ENCODE peak calls at places on chromosomes 4 and X, in six cellular contexts. A, C, X, Y, L and J are unnamed samples.
A peak's percentile ranks its signal among the peaks of the same experiment; 100 is the strongest.

GRCh38 chr4:38752393-38752961 is 30.3 kb downstream of the TLR10 start:
- DNase-seq in A (no peak), C (no peak), X (no peak), Y (no peak), L (no peak), J (no peak)

GRCh38 chrX:153526801-153527599 is 9.6 kb downstream of the ATP2B3 start:
- DNase-seq in A (no peak), C (no peak), X (no peak), Y (no peak), L (peak; percentile 92), J (no peak)

GRCh38 chr4:142265536-142265935 is 580.6 kb downstream of the INPP4B start:
- DNase-seq in A (no peak), C (peak; percentile 46), X (no peak), Y (no peak), L (no peak), J (no peak)

GRCh38 chr4:97720869-97721432 is 422.3 kb downstream of the STPG2 start:
- DNase-seq in A (no peak), C (no peak), X (no peak), Y (peak; percentile 11), L (peak; percentile 89), J (peak; percentile 13)

GRCh38 chrX:132401935-132402334 is 86.9 kb downstream of the MBNL3 start:
- DNase-seq in A (no peak), C (no peak), X (no peak), Y (no peak), L (no peak), J (no peak)

GRCh38 chrX:153623310-153624029 is 23.5 kb upstream of the DUSP9 start:
- DNase-seq in A (no peak), C (no peak), X (no peak), Y (no peak), L (no peak), J (no peak)

GRCh38 chr4:40446785-40447184 is 111.7 kb downstream of the CHRNA9 start:
- DNase-seq in A (no peak), C (no peak), X (no peak), Y (no peak), L (no peak), J (no peak)

GRCh38 chr4:188246488-188246887 is 107.2 kb downstream of the TRIML1 start:
- DNase-seq in A (no peak), C (peak; percentile 28), X (no peak), Y (no peak), L (no peak), J (no peak)

GRCh38 chrX:129654652-129655546 is at the start of gene APLN:
- DNase-seq in A (peak; percentile 64), C (peak; percentile 38), X (no peak), Y (no peak), L (peak; percentile 78), J (no peak)

GRCh38 chr4:112973897-112974296 is 75.6 kb upstream of the ANK2 start:
- DNase-seq in A (no peak), C (no peak), X (no peak), Y (no peak), L (peak; percentile 59), J (no peak)

GRCh38 chr4:106365613-106366012 is 3.0 kb downstream of the GIMD1 start:
- DNase-seq in A (no peak), C (peak; percentile 87), X (no peak), Y (no peak), L (no peak), J (no peak)

GRCh38 chr4:88522702-88523324 is 763 bp downstream of the PYURF start:
- DNase-seq in A (peak; percentile 68), C (peak; percentile 5), X (no peak), Y (no peak), L (peak; percentile 67), J (peak; percentile 9)

GRCh38 chr4:9996319-9997110 is 24.8 kb downstream of the SLC2A9 start:
- DNase-seq in A (no peak), C (no peak), X (no peak), Y (no peak), L (no peak), J (no peak)

GRCh38 chrX:40164751-40165150 is 67.0 kb upstream of the BCOR start:
- DNase-seq in A (no peak), C (no peak), X (no peak), Y (no peak), L (no peak), J (no peak)

GRCh38 chr4:148065069-148065468 is 333.2 kb downstream of the ARHGAP10 start:
- DNase-seq in A (no peak), C (no peak), X (no peak), Y (no peak), L (peak; percentile 24), J (no peak)

GRCh38 chrX:14039344-14039743 is 9.7 kb upstream of the GEMIN8 start:
- DNase-seq in A (peak; percentile 74), C (peak; percentile 20), X (peak; percentile 52), Y (no peak), L (peak; percentile 87), J (peak; percentile 46)

GRCh38 chr4:93467484-93468155 is 360.9 kb upstream of the ATOH1 start:
- DNase-seq in A (no peak), C (no peak), X (no peak), Y (no peak), L (peak; percentile 90), J (peak; percentile 46)

GRCh38 chr4:139501531-139502311 is 47.8 kb downstream of the RAB33B start:
- DNase-seq in A (no peak), C (no peak), X (no peak), Y (no peak), L (no peak), J (no peak)

GRCh38 chrX:16137416-16138107 is 14.2 kb downstream of the GRPR start:
- DNase-seq in A (no peak), C (no peak), X (no peak), Y (no peak), L (no peak), J (no peak)

GRCh38 chr4:946517-947471 is 14.5 kb downstream of the TMEM175 start:
- DNase-seq in A (no peak), C (no peak), X (no peak), Y (no peak), L (no peak), J (no peak)

GRCh38 chr4:38128478-38129451 is 168.6 kb downstream of the PTTG2 start:
- DNase-seq in A (peak; percentile 84), C (peak; percentile 40), X (peak; percentile 12), Y (no peak), L (no peak), J (no peak)

GRCh38 chrX:153974726-153975286 is 2.3 kb downstream of the TMEM187 start:
- DNase-seq in A (no peak), C (no peak), X (no peak), Y (no peak), L (no peak), J (no peak)

GRCh38 chr4:168560184-168560834 is 63.5 kb downstream of the PALLD start:
- DNase-seq in A (no peak), C (peak; percentile 3), X (no peak), Y (no peak), L (peak; percentile 80), J (peak; percentile 64)

GRCh38 chr4:127709456-127709855 is 20.7 kb upstream of the SLC25A31 start:
- DNase-seq in A (no peak), C (no peak), X (no peak), Y (no peak), L (no peak), J (no peak)

GRCh38 chr4:188986271-188986689 is 847.0 kb downstream of the TRIML1 start:
- DNase-seq in A (no peak), C (peak; percentile 86), X (no peak), Y (no peak), L (peak; percentile 49), J (peak; percentile 20)

GRCh38 chrX:18160369-18160768 is 60.3 kb downstream of the BEND2 start:
- DNase-seq in A (no peak), C (no peak), X (no peak), Y (no peak), L (peak; percentile 38), J (no peak)

GRCh38 chr4:87188063-87188462 is 32.4 kb downstream of the KLHL8 start:
- DNase-seq in A (no peak), C (peak; percentile 7), X (no peak), Y (no peak), L (no peak), J (peak; percentile 28)

GRCh38 chr4:153564630-153565525 is 98.7 kb downstream of the TMEM131L start:
- DNase-seq in A (no peak), C (peak; percentile 5), X (no peak), Y (no peak), L (peak; percentile 14), J (no peak)

GRCh38 chrX:139691843-139692505 is 16.0 kb downstream of the MCF2 start:
- DNase-seq in A (no peak), C (no peak), X (no peak), Y (no peak), L (no peak), J (no peak)

GRCh38 chr4:175469519-175469918 is 342.5 kb downstream of the GPM6A start:
- DNase-seq in A (no peak), C (peak; percentile 5), X (no peak), Y (no peak), L (peak; percentile 22), J (no peak)